ENCODE peak calls at places on chromosomes 1 and 21, in five cellular contexts. Z is HL-60, M is AG04450, D is PC-3, S is body of pancreas. X is an unnamed sample.

GRCh38 chr1:52426391-52426790 is 22.0 kb downstream of the PRPF38A start:
- DNase-seq in Z (no peak), M (peak), D (peak), S (no peak), X (no peak)

GRCh38 chr1:171344473-171344820 is 30.5 kb downstream of the FMO4 start:
- DNase-seq in Z (no peak), M (no peak), D (no peak), S (no peak), X (peak)

GRCh38 chr21:17602874-17603273 is 9.8 kb downstream of the BTG3 start:
- DNase-seq in Z (no peak), M (no peak), D (peak), S (no peak), X (peak)

GRCh38 chr21:45155910-45156309 is 81.5 kb downstream of the ADARB1 start:
- DNase-seq in Z (no peak), M (no peak), D (no peak), S (no peak), X (no peak)

GRCh38 chr1:145918992-145919939 is 749 bp upstream of the PEX11B start:
- DNase-seq in Z (no peak), M (no peak), D (peak), S (peak), X (peak)

GRCh38 chr1:39410915-39411436 is 80.5 kb upstream of the BMP8A start:
- DNase-seq in Z (no peak), M (peak), D (peak), S (peak), X (peak)

GRCh38 chr1:31717341-31717740 is 13.5 kb upstream of the COL16A1 start:
- DNase-seq in Z (no peak), M (no peak), D (peak), S (no peak), X (no peak)

GRCh38 chr1:156246762-156247459 is 945 bp downstream of the PAQR6 start:
- DNase-seq in Z (no peak), M (no peak), D (no peak), S (peak), X (no peak)

GRCh38 chr1:163565171-163565570 is 243.4 kb downstream of the NUF2 start:
- DNase-seq in Z (no peak), M (no peak), D (no peak), S (no peak), X (no peak)

GRCh38 chr1:163562355-163562754 is 240.6 kb downstream of the NUF2 start:
- DNase-seq in Z (no peak), M (no peak), D (no peak), S (no peak), X (no peak)

GRCh38 chr1:163561570-163562295 is 240.0 kb downstream of the NUF2 start:
- DNase-seq in Z (no peak), M (no peak), D (peak), S (no peak), X (peak)
- TF ChIP-seq CTCF in Z (no peak), M (peak), D (peak), S (peak), X (peak)

GRCh38 chr1:26537951-26538352 is 8.4 kb downstream of the RPS6KA1 start:
- DNase-seq in Z (peak), M (no peak), D (peak), S (no peak), X (peak)
- H3K4me3 ChIP-seq in Z (no peak), M (no peak), D (no peak), S (no peak), X (no peak)

GRCh38 chr1:9233241-9233941 is 1.2 kb upstream of the H6PD start:
- DNase-seq in Z (peak), M (no peak), D (no peak), S (peak), X (peak)
- TF ChIP-seq CTCF in Z (no peak), M (peak), D (no peak), S (no peak), X (peak)

GRCh38 chr1:110872745-110873435 is at the start of gene CD53:
- DNase-seq in Z (peak), M (no peak), D (no peak), S (no peak), X (no peak)

GRCh38 chr1:110872366-110872744 is 593 bp upstream of the CD53 start:
- DNase-seq in Z (no peak), M (no peak), D (no peak), S (no peak), X (no peak)

GRCh38 chr1:110875216-110875731 is 2.3 kb downstream of the CD53 start:
- DNase-seq in Z (no peak), M (no peak), D (no peak), S (no peak), X (no peak)

GRCh38 chr1:110874303-110875215 is 1.6 kb downstream of the CD53 start:
- DNase-seq in Z (peak), M (no peak), D (no peak), S (no peak), X (no peak)

DNA sequence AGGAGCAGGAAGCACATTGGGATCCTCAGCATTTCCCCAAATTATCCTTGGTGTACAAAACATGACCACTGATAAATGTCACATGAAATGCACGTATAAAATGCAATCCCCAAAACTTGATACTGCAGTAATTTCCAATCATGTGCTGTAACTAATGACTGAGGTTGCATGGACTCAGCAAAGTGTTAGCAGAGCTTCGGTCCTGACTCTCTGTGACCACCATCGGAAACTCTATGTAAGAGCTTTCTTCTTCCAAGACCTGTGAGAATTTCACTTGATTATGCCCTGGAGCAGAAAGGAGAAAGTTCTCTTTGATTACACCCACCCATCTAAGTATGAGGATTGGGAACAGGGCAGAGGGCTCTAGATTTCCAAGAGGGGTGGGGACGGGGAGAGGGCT is 908 bp downstream of the CD53 start:
- DNase-seq in Z (no peak), M (no peak), D (no peak), S (no peak), X (no peak)
- H3K4me3 ChIP-seq in Z (peak), M (no peak), D (no peak), S (no peak), X (no peak)

GRCh38 chr21:32523463-32523862 is 61.9 kb downstream of the TCP10L start:
- DNase-seq in Z (no peak), M (no peak), D (no peak), S (no peak), X (no peak)
- TF ChIP-seq CTCF in Z (no peak), M (no peak), D (no peak), S (no peak), X (no peak)

DNA sequence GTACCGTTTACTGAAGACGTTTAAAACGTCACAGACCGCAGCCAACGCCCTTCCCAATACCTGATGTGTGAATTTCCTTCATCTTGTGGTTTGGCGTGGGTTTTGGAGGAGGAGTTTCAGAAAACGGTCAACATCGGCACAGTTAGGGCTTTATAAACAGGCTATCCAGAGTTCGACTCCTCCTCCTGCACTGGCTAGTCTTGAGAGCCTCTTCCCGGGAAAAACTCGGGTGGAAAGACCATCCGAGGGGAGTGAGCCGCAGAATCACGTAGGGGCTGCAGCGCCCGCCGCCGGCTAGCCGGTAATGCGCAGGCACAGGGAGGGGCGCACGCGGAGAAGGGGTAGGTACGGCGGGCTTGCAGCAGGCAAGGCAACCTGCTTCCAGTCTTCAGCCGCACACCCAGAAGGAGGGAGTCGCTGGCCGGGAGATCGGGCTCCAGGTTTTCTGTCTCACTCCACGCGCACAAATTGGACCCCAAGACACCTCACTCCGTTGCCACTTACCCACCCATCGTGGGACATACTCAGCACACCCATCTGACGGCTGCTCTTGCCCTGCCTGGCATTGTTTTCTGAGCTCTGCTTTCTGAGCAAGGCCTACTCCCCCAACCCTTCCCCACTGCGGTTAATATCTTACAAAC is 25.4 kb downstream of the SLC19A2 start:
- DNase-seq in Z (no peak), M (no peak), D (no peak), S (no peak), X (peak)
- H3K4me3 ChIP-seq in Z (no peak), M (peak), D (no peak), S (no peak), X (peak)

GRCh38 chr1:184116287-184116686 is 64.8 kb downstream of the TSEN15 start:
- DNase-seq in Z (no peak), M (no peak), D (no peak), S (no peak), X (no peak)

GRCh38 chr1:184114818-184115398 is 63.4 kb downstream of the TSEN15 start:
- DNase-seq in Z (no peak), M (no peak), D (no peak), S (no peak), X (no peak)

GRCh38 chr1:184113251-184113650 is 61.7 kb downstream of the TSEN15 start:
- DNase-seq in Z (no peak), M (no peak), D (no peak), S (no peak), X (no peak)

GRCh38 chr1:184112176-184112948 is 60.8 kb downstream of the TSEN15 start:
- DNase-seq in Z (no peak), M (no peak), D (peak), S (no peak), X (no peak)

GRCh38 chr1:184110253-184111204 is 59.0 kb downstream of the TSEN15 start:
- DNase-seq in Z (no peak), M (no peak), D (no peak), S (no peak), X (no peak)
- TF ChIP-seq CTCF in Z (no peak), M (no peak), D (no peak), S (no peak), X (no peak)

GRCh38 chr1:76267631-76268030 is 193.1 kb downstream of the ST6GALNAC3 start:
- DNase-seq in Z (no peak), M (no peak), D (no peak), S (no peak), X (no peak)
- H3K4me3 ChIP-seq in Z (no peak), M (no peak), D (no peak), S (no peak), X (no peak)

DNA sequence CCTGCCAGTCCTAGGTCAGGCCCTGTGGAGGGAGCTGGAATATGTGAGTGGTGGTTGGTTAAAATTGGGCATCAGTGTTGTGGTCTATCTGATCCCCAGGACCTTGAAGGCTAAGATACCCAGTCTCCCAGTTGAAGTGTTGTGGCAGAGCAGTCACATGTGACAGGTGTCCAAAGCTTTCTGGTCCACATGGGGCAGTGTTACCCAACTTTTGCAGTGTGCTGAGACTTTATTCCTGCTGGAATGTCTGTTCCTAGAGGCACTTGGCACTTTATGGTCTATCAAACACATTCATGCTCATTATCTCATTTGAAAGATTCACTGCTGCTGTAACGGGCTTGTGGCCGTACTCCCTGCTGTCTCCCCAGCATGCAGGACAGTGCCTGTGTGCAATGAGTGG is 21.0 kb upstream of the LORICRIN start:
- DNase-seq in Z (no peak), M (no peak), D (peak), S (no peak), X (no peak)
- TF ChIP-seq CTCF in Z (no peak), M (no peak), D (peak), S (no peak), X (no peak)

X was measured in fibroblast of mammary gland.